ENCODE peak calls at places on chromosomes 13 and 19, in ten cellular contexts. C is NCI-H774; K is activated CD4-positive, alpha-beta T cell treated with anti-CD3 and anti-CD28 coated beads, Interleukin-2, amount 50 U/mL, for 1 hour; L is suprapubic skin; H is HEK293T; R is stimulated activated CD4-positive, alpha-beta T cell treated with anti-CD3 and anti-CD28 coated beads, Interleukin-2, amount 100 ng/mL, for 24 hours; F is psoas muscle; E is WERI-Rb-1; Q is astrocyte of the spinal cord; W is neural progenitor cell. M is an unnamed sample.

GRCh38 chr19:4567584-4568071 is 8.1 kb upstream of the SEMA6B start:
- DNase-seq in C (peak), W (peak), R (peak), E (peak), K (peak), L (peak), F (peak), Q (peak), H (peak), M (peak)

GRCh38 chr13:44420376-44421220 is 47.0 kb downstream of the SERP2 start:
- DNase-seq in E (no peak), F (no peak), R (no peak), L (no peak), W (no peak), H (no peak), C (no peak), K (no peak), Q (no peak), M (no peak)

GRCh38 chr19:14369399-14370168 is 11.7 kb upstream of the ADGRE5 start:
- DNase-seq in W (no peak), F (no peak), L (no peak), K (peak), R (peak), E (no peak), Q (peak), H (no peak), C (no peak), M (no peak)

GRCh38 chr13:42412812-42413795 is 141.2 kb downstream of the AKAP11 start:
- DNase-seq in K (no peak), H (no peak), C (no peak), W (no peak), R (no peak), F (no peak), Q (peak), E (no peak), L (no peak), M (no peak)

GRCh38 chr19:2385053-2385721 is 25.1 kb downstream of the TMPRSS9 start:
- DNase-seq in F (peak), L (no peak), W (peak), R (peak), C (peak), E (peak), H (peak), K (peak), Q (peak), M (peak)

GRCh38 chr19:3977242-3978143 is 6.6 kb upstream of the DAPK3 start:
- DNase-seq in R (peak), C (no peak), E (no peak), F (peak), H (no peak), K (no peak), L (peak), W (no peak), Q (no peak), M (no peak)

GRCh38 chr19:7519411-7520130 is 2.9 kb upstream of the MCOLN1 start:
- DNase-seq in E (no peak), F (no peak), R (no peak), L (no peak), W (no peak), H (no peak), C (no peak), K (no peak), Q (no peak), M (no peak)

GRCh38 chr19:38193445-38193844 is 30.6 kb downstream of the DPF1 start:
- DNase-seq in Q (no peak), K (no peak), W (no peak), R (no peak), L (no peak), C (peak), H (no peak), F (no peak), E (no peak), M (no peak)

GRCh38 chr19:46229442-46229841 is at the start of gene IGFL1:
- DNase-seq in W (no peak), E (no peak), F (no peak), Q (no peak), C (no peak), H (no peak), R (no peak), L (no peak), K (no peak), M (no peak)

GRCh38 chr19:35223856-35224505 is 4.6 kb downstream of the FAM187B start:
- DNase-seq in F (no peak), K (no peak), Q (no peak), H (no peak), W (no peak), L (no peak), E (no peak), C (no peak), R (no peak), M (no peak)

GRCh38 chr13:98416408-98416807 is 160.5 kb downstream of the STK24 start:
- DNase-seq in K (no peak), C (peak), R (no peak), F (no peak), E (no peak), H (no peak), L (no peak), Q (no peak), W (no peak), M (no peak)